ENCODE peak calls at places on chromosome 19, in six cellular contexts. Z is SK-N-SH; X is retinal pigment epithelial cell; L is body of pancreas; V is fibroblast of pulmonary artery; D is naive thymus-derived CD4-positive, alpha-beta T cell. T is an unnamed sample.

GRCh38 chr19:36183455-36183741 is 31.1 kb downstream of the ZNF565 start:
- DNase-seq in Z (no peak), V (no peak), D (no peak), X (no peak), L (no peak), T (no peak)

GRCh38 chr19:38263696-38264485 is 482 bp upstream of the SPINT2 start:
- DNase-seq in D (peak), V (peak), Z (peak), L (peak), X (peak), T (no peak)

GRCh38 chr19:11208526-11209471 is 11.5 kb upstream of the KANK2 start:
- DNase-seq in Z (peak), V (no peak), D (no peak), X (no peak), L (no peak), T (no peak)

GRCh38 chr19:48975947-48976847 is 11.1 kb downstream of the FTL start:
- DNase-seq in L (no peak), X (no peak), V (no peak), Z (peak), D (peak), T (no peak)

GRCh38 chr19:51535535-51535934 is 4.1 kb upstream of the SIGLEC6 start:
- DNase-seq in L (no peak), X (no peak), V (no peak), Z (no peak), D (no peak), T (no peak)

GRCh38 chr19:55820037-55820436 is 11.8 kb downstream of the NLRP11 start:
- DNase-seq in X (no peak), D (no peak), V (no peak), Z (no peak), L (no peak), T (no peak)

GRCh38 chr19:39497850-39498261 is 891 bp upstream of the DLL3 start:
- DNase-seq in V (peak), Z (peak), X (no peak), D (no peak), L (no peak), T (peak)

GRCh38 chr19:31478241-31478640 is 129.0 kb upstream of the TSHZ3 start:
- DNase-seq in Z (no peak), L (no peak), D (no peak), X (no peak), V (no peak), T (no peak)

GRCh38 chr19:7942981-7943443 is 454 bp downstream of the TIMM44 start:
- DNase-seq in V (peak), D (no peak), Z (peak), X (no peak), L (no peak), T (no peak)

GRCh38 chr19:8075158-8076086 is 22.9 kb downstream of the CCL25 start:
- DNase-seq in D (no peak), L (no peak), Z (peak), X (no peak), V (no peak), T (no peak)

GRCh38 chr19:38686530-38686888 is 39.1 kb downstream of the ACTN4 start:
- DNase-seq in X (no peak), D (no peak), Z (no peak), L (no peak), V (no peak), T (no peak)

GRCh38 chr19:41545547-41545946 is 30.4 kb upstream of the CEACAM21 start:
- DNase-seq in L (no peak), V (no peak), Z (no peak), X (no peak), D (no peak), T (no peak)

GRCh38 chr19:40701758-40702157 is 11.3 kb upstream of the NUMBL start:
- DNase-seq in X (no peak), Z (no peak), L (no peak), V (no peak), D (no peak), T (no peak)

GRCh38 chr19:19944583-19944880 is 43.8 kb downstream of the ZNF93 start:
- DNase-seq in L (no peak), D (no peak), Z (no peak), X (no peak), V (no peak), T (no peak)

GRCh38 chr19:47280183-47280797 is 5.6 kb downstream of the INAFM1 start:
- DNase-seq in D (peak), L (no peak), Z (peak), V (peak), X (no peak), T (no peak)

GRCh38 chr19:37506387-37507166 is at the start of gene ZNF793:
- DNase-seq in D (peak), L (peak), X (peak), V (peak), Z (peak), T (peak)

GRCh38 chr19:43478323-43478722 is 12.9 kb upstream of the LYPD3 start:
- DNase-seq in X (no peak), Z (no peak), L (no peak), D (no peak), V (no peak), T (no peak)

GRCh38 chr19:13436352-13436751 is 69.9 kb downstream of the CACNA1A start:
- DNase-seq in L (no peak), V (no peak), Z (no peak), D (no peak), X (no peak), T (no peak)

GRCh38 chr19:54266133-54266532 is 9.1 kb upstream of the LILRB5 start:
- DNase-seq in Z (peak), D (peak), L (peak), X (peak), V (peak), T (peak)

GRCh38 chr19:23526302-23526701 is 131.0 kb upstream of the ZNF91 start:
- DNase-seq in D (no peak), L (no peak), X (no peak), V (no peak), Z (no peak), T (no peak)

GRCh38 chr19:49098795-49099194 is 13.5 kb downstream of the SNRNP70 start:
- DNase-seq in V (no peak), D (no peak), Z (no peak), L (no peak), X (no peak), T (no peak)

GRCh38 chr19:310781-311496 is 19.7 kb upstream of the PLPP2 start:
- DNase-seq in L (no peak), Z (peak), V (no peak), X (no peak), D (no peak), T (no peak)
- H3K4me3 ChIP-seq in L (no peak), Z (no peak), V (no peak), X (no peak), D (no peak), T (no peak)

GRCh38 chr19:29945017-29945416 is 3.0 kb downstream of the URI1 start:
- DNase-seq in X (no peak), D (no peak), V (no peak), Z (no peak), L (no peak), T (no peak)
- H3K4me3 ChIP-seq in X (no peak), D (no peak), V (no peak), Z (no peak), L (no peak), T (no peak)

GRCh38 chr19:45102481-45102880 is 9.5 kb downstream of the PPP1R37 start:
- DNase-seq in D (no peak), V (no peak), L (no peak), X (no peak), Z (no peak), T (no peak)

GRCh38 chr19:45103200-45103624 is 10.2 kb downstream of the PPP1R37 start:
- DNase-seq in V (peak), X (no peak), L (no peak), Z (no peak), D (peak), T (no peak)

GRCh38 chr19:45107621-45108170 is 14.7 kb downstream of the PPP1R37 start:
- DNase-seq in V (no peak), D (no peak), X (no peak), L (no peak), Z (no peak), T (no peak)

GRCh38 chr19:45103625-45104319 is 10.8 kb downstream of the PPP1R37 start:
- DNase-seq in X (peak), Z (no peak), D (no peak), V (no peak), L (no peak), T (peak)

GRCh38 chr19:45104658-45105384 is 11.8 kb downstream of the PPP1R37 start:
- DNase-seq in D (peak), L (no peak), V (no peak), X (no peak), Z (no peak), T (no peak)
- H3K4me3 ChIP-seq in D (no peak), L (no peak), V (no peak), X (no peak), Z (no peak), T (peak)

DNA sequence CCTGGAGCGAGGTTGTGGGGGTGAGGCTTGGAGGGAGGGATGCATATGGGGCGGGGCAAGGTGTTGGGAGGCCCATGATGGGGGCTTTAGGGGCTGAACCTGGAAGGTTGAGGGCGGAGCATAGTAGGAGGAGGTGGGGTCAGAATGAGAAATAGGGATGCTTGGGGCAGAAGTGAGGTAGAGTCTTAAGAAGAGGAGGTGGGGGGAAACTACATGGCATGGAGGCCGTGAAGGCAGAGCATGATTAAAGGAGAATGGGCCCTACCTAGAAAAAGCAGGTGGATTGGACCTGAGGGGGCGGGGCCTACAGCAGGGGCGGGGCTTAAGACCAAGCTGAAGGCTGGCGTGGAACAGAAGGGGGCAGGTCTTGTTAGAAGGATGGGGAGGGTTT is 789 bp downstream of the NR1H2 start:
- DNase-seq in D (peak), Z (peak), X (no peak), L (peak), V (peak), T (no peak)
- H3K4me3 ChIP-seq in D (no peak), Z (peak), X (peak), L (no peak), V (peak), T (no peak)

GRCh38 chr19:1168877-1169791 is 4.9 kb downstream of the SBNO2 start:
- DNase-seq in L (peak), Z (no peak), V (peak), D (no peak), X (peak), T (no peak)
- H3K4me3 ChIP-seq in L (no peak), Z (peak), V (no peak), D (no peak), X (no peak), T (no peak)

DNA sequence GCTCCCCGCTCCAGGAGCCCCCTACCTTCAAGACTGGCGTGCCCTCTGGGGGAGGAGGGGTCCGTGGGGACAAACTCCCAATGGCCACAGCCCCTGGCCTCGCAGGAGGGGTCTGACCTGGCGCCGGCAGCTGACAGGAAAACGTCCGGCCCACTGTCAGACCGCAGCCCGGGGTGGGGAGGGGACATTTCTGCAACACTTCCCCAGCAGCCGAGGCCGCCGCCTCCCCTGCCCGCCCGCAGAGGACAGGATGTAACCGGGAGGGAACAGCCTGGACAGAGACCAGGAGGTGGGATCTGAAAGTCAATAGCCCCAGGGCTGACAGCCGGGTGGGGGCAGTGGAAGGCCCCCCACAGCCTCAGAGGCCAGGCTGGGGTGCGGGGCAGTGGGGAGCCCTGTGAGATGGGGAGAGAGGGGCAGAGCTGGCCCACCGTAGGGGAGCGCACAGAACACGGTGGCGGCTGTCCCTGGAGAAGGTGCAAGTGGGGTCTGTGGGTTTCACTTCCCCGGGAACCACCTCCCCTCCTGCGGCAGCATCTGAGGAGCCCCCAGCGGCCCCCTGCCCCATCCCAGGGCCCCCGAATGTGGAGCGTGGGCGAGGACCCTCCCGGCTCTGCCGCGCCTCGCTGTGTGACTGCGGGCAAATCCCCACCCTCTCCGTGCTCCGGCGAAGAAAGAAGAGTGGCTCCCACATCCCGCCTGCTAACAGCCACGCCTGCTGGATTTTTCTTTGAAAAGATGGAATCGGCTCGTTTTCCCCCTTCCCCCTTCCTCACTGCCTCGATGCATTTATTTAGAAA is at the start of gene PEAK3:
- DNase-seq in Z (peak), X (no peak), V (peak), D (no peak), L (peak), T (no peak)
- H3K4me3 ChIP-seq in Z (peak), X (no peak), V (peak), D (no peak), L (no peak), T (no peak)

T was measured in neuronal stem cell.